ENCODE peak calls at places on chromosomes 4 and X, in nine cellular contexts. M, K, G, Z, H, P, Y, D and V are unnamed samples.

GRCh38 chr4:88178633-88179231 is 20.3 kb upstream of the ABCG2 start:
- DNase-seq in M (no peak), Y (no peak), D (peak; percentile 70), Z (no peak), G (no peak), H (no peak), K (no peak), P (peak; percentile 3), V (no peak)

GRCh38 chr4:107894138-107894603 is 37.2 kb upstream of the CYP2U1 start:
- DNase-seq in H (no peak), M (no peak), G (no peak), K (no peak), Y (no peak), D (no peak), P (no peak), Z (no peak), V (no peak)

GRCh38 chr4:94131212-94131611 is 76.5 kb upstream of the SMARCAD1 start:
- DNase-seq in D (no peak), G (no peak), Y (peak; percentile 37), H (no peak), P (no peak), Z (no peak), K (no peak), M (no peak), V (no peak)

GRCh38 chr4:142815834-142816233 is 30.3 kb downstream of the INPP4B start:
- DNase-seq in P (peak; percentile 69), M (no peak), H (no peak), Y (no peak), D (no peak), Z (peak; percentile 79), G (no peak), K (peak; percentile 57), V (peak; percentile 24)

GRCh38 chrX:67585401-67585800 is 41.6 kb downstream of the AR start:
- DNase-seq in G (no peak), P (peak; percentile 19), M (no peak), Z (peak; percentile 5), K (no peak), Y (no peak), D (no peak), H (no peak), V (no peak)

GRCh38 chrX:40721489-40722106 is 13.7 kb downstream of the MED14 start:
- DNase-seq in Y (no peak), Z (no peak), H (no peak), K (no peak), D (no peak), P (no peak), M (no peak), G (no peak), V (no peak)

GRCh38 chr4:54165011-54165410 is 64.1 kb upstream of the PDGFRA start:
- DNase-seq in K (no peak), P (no peak), H (no peak), M (no peak), Y (no peak), D (no peak), G (no peak), Z (no peak), V (no peak)

GRCh38 chrX:136146614-136147319 is 566 bp upstream of the FHL1 start:
- DNase-seq in Z (no peak), G (no peak), D (peak; percentile 57), M (peak; percentile 53), K (no peak), Y (peak; percentile 58), P (peak; percentile 3), H (peak; percentile 33), V (no peak)

GRCh38 chr4:117983541-117984451 is 50.5 kb upstream of the NDST3 start:
- DNase-seq in K (peak; percentile 7), P (peak; percentile 5), H (no peak), Y (no peak), M (no peak), Z (peak; percentile 0), G (no peak), D (no peak), V (no peak)

GRCh38 chr4:2136736-2137135 is 77.6 kb downstream of the NAT8L start:
- DNase-seq in Z (no peak), M (no peak), K (no peak), Y (no peak), P (peak; percentile 9), D (no peak), G (no peak), H (no peak), V (no peak)

GRCh38 chr4:53987761-53988171 is 76.6 kb downstream of the CHIC2 start:
- DNase-seq in H (no peak), P (peak; percentile 59), G (no peak), K (peak; percentile 9), Z (peak; percentile 62), Y (no peak), D (no peak), M (no peak), V (no peak)

GRCh38 chr4:122665148-122665547 is 44.3 kb upstream of the IL21 start:
- DNase-seq in K (no peak), G (no peak), D (no peak), M (no peak), P (no peak), Z (peak; percentile 31), Y (no peak), H (no peak), V (no peak)

GRCh38 chrX:54808109-54808604 is 612 bp downstream of the MAGED2 start:
- DNase-seq in Y (peak; percentile 66), D (peak; percentile 89), G (peak; percentile 54), P (peak; percentile 23), M (peak; percentile 66), K (peak; percentile 5), Z (no peak), H (peak; percentile 79), V (peak; percentile 4)

GRCh38 chr4:174631901-174632758 is 109.8 kb upstream of the HPGD start:
- DNase-seq in G (no peak), P (peak; percentile 71), K (peak; percentile 20), Z (peak; percentile 72), M (no peak), Y (no peak), H (peak; percentile 67), D (no peak), V (peak; percentile 3)

GRCh38 chr4:54004463-54004862 is 59.9 kb downstream of the CHIC2 start:
- DNase-seq in G (no peak), D (no peak), H (no peak), Y (no peak), K (no peak), P (no peak), Z (no peak), M (no peak), V (no peak)

GRCh38 chr4:182560358-182560757 is 317.2 kb downstream of the TENM3 start:
- DNase-seq in G (no peak), K (no peak), D (peak; percentile 95), H (peak; percentile 96), M (no peak), Y (peak; percentile 51), Z (no peak), P (no peak), V (no peak)

GRCh38 chr4:138192113-138192512 is 50.0 kb downstream of the SLC7A11 start:
- DNase-seq in K (peak; percentile 25), Y (no peak), D (no peak), Z (no peak), G (no peak), P (peak; percentile 36), M (no peak), H (peak; percentile 32), V (no peak)

GRCh38 chr4:22192302-22192645 is 243.7 kb upstream of the KCNIP4 start:
- DNase-seq in D (no peak), K (no peak), M (no peak), Y (no peak), H (no peak), G (no peak), P (no peak), Z (no peak), V (no peak)

GRCh38 chrX:134764202-134764785 is 106.0 kb upstream of the PLAC1 start:
- DNase-seq in M (no peak), D (no peak), H (peak; percentile 87), Z (peak; percentile 43), G (no peak), K (no peak), P (peak; percentile 65), Y (no peak), V (no peak)

GRCh38 chr4:78557841-78558240 is 6.3 kb downstream of the ANXA3 start:
- DNase-seq in Z (no peak), K (no peak), G (no peak), H (no peak), Y (no peak), D (no peak), P (no peak), M (no peak), V (no peak)

GRCh38 chr4:154485127-154485773 is 6.3 kb downstream of the DCHS2 start:
- DNase-seq in G (no peak), Z (no peak), Y (no peak), H (no peak), D (no peak), P (no peak), M (no peak), K (no peak), V (no peak)

DNA sequence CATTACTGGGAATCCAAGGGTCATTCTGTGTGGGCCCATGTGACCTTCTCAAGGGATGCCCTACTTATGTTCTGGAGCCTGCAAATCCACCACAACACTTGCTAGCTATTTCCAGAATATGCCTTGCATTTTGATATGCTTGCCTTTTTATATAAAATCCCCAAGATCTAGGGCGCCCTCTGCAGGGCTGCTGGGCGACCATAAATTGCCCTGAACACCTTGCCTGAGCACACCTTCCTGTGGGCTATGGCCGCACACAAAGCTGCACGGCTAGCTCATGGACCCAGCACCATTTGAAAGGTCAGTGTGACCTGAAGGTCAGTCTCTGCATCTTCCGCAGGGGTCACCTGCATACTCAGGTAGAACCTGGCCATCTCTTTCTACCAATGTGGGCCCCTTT is 311.7 kb downstream of the NLGN4X start:
- DNase-seq in G (no peak), K (no peak), Y (no peak), M (no peak), H (peak; percentile 29), D (peak; percentile 49), Z (no peak), P (no peak), V (no peak)
- TF ChIP-seq CTCF in G (no peak), K (no peak), Y (no peak), M (no peak), H (peak; percentile 51), D (peak; percentile 66), Z (no peak), P (no peak), V (no peak)

GRCh38 chrX:29422034-29422433 is 793.3 kb upstream of the MAGEB2 start:
- DNase-seq in D (no peak), K (no peak), G (no peak), H (peak; percentile 6), M (no peak), Y (no peak), Z (no peak), P (no peak), V (no peak)

GRCh38 chrX:29419774-29420553 is 795.4 kb upstream of the MAGEB2 start:
- DNase-seq in Z (peak; percentile 92), G (no peak), K (no peak), H (no peak), M (no peak), P (no peak), D (no peak), Y (no peak), V (no peak)
- TF ChIP-seq CTCF in Z (no peak), G (no peak), K (no peak), H (no peak), M (no peak), P (no peak), D (no peak), Y (no peak), V (no peak)

GRCh38 chrX:105552395-105552794 is 269.9 kb upstream of the NRK start:
- DNase-seq in H (no peak), Z (peak; percentile 58), D (no peak), Y (no peak), M (no peak), P (peak; percentile 84), K (no peak), G (no peak), V (no peak)
- TF ChIP-seq CTCF in H (no peak), Z (no peak), D (no peak), Y (no peak), M (no peak), P (no peak), K (no peak), G (no peak), V (no peak)

GRCh38 chr4:106011387-106011786 is 116.1 kb downstream of the NPNT start:
- DNase-seq in H (no peak), G (no peak), K (no peak), M (no peak), D (no peak), P (no peak), Y (no peak), Z (no peak), V (no peak)
- TF ChIP-seq CTCF in H (no peak), G (no peak), K (no peak), M (no peak), D (no peak), P (no peak), Y (no peak), Z (no peak), V (no peak)